ENCODE peak calls at places on chromosomes 16 and 17, in nine cellular contexts. U is right lobe of liver, Q is GM23338, I is ovary, C is psoas muscle, X is Peyer's patch, P is stomach, R is fibroblast of lung, Y is mesenchymal stem cell. D is an unnamed sample.

GRCh38 chr17:40431231-40431602 is 12.0 kb upstream of the IGFBP4 start:
- DNase-seq in U (no peak), Q (no peak), I (peak; percentile 4), C (no peak), X (no peak), P (no peak), R (no peak), Y (no peak), D (no peak)

GRCh38 chr17:75764711-75765421 is at the start of gene GALK1:
- DNase-seq in U (peak; percentile 81), Q (peak; percentile 79), I (peak; percentile 75), C (peak; percentile 84), X (peak; percentile 82), P (peak; percentile 79), R (peak; percentile 64), Y (peak; percentile 77), D (peak; percentile 64)

GRCh38 chr16:74709477-74709877 is 8.8 kb upstream of the MLKL start:
- DNase-seq in U (peak; percentile 87), Q (peak; percentile 88), I (peak; percentile 61), C (peak; percentile 88), X (peak; percentile 76), P (peak; percentile 88), R (peak; percentile 50), Y (peak; percentile 66), D (peak; percentile 67)

GRCh38 chr16:87435399-87436224 is 43.5 kb downstream of the MAP1LC3B start:
- DNase-seq in U (peak; percentile 55), Q (no peak), I (no peak), C (peak; percentile 42), X (no peak), P (no peak), R (peak; percentile 87), Y (peak; percentile 84), D (no peak)

GRCh38 chr17:18280766-18281165 is 20.3 kb downstream of the MIEF2 start:
- DNase-seq in U (no peak), Q (no peak), I (no peak), C (peak; percentile 19), X (no peak), P (no peak), R (no peak), Y (no peak), D (no peak)

GRCh38 chr16:12178251-12178990 is 201.9 kb downstream of the SNX29 start:
- DNase-seq in U (no peak), Q (no peak), I (peak; percentile 28), C (peak; percentile 56), X (no peak), P (no peak), R (peak; percentile 89), Y (peak; percentile 78), D (no peak)

GRCh38 chr17:37717627-37718382 is 27.1 kb downstream of the HNF1B start:
- DNase-seq in U (no peak), Q (no peak), I (no peak), C (no peak), X (no peak), P (no peak), R (peak; percentile 42), Y (no peak), D (no peak)

GRCh38 chr16:15928261-15929104 is 20.9 kb upstream of the ABCC1 start:
- DNase-seq in U (no peak), Q (no peak), I (no peak), C (no peak), X (peak; percentile 1), P (no peak), R (no peak), Y (no peak), D (no peak)

GRCh38 chr16:68065716-68066305 is 19.4 kb upstream of the NFATC3 start:
- DNase-seq in U (no peak), Q (no peak), I (no peak), C (no peak), X (peak; percentile 9), P (peak; percentile 15), R (peak; percentile 86), Y (peak; percentile 58), D (no peak)

GRCh38 chr16:82226327-82226726 is 56.3 kb upstream of the MPHOSPH6 start:
- DNase-seq in U (no peak), Q (no peak), I (no peak), C (no peak), X (no peak), P (no peak), R (no peak), Y (no peak), D (no peak)

GRCh38 chr17:5591966-5592365 is 7.7 kb upstream of the NLRP1 start:
- DNase-seq in U (no peak), Q (no peak), I (no peak), C (no peak), X (no peak), P (no peak), R (no peak), Y (no peak), D (no peak)

GRCh38 chr16:2250652-2251280 is 621 bp downstream of the ECI1 start:
- DNase-seq in U (no peak), Q (peak; percentile 47), I (no peak), C (peak; percentile 71), X (peak; percentile 35), P (peak; percentile 62), R (peak; percentile 22), Y (peak; percentile 34), D (peak; percentile 68)

GRCh38 chr17:49393491-49394255 is 21.0 kb downstream of the PHB1 start:
- DNase-seq in U (no peak), Q (no peak), I (no peak), C (no peak), X (no peak), P (no peak), R (no peak), Y (no peak), D (no peak)

DNA sequence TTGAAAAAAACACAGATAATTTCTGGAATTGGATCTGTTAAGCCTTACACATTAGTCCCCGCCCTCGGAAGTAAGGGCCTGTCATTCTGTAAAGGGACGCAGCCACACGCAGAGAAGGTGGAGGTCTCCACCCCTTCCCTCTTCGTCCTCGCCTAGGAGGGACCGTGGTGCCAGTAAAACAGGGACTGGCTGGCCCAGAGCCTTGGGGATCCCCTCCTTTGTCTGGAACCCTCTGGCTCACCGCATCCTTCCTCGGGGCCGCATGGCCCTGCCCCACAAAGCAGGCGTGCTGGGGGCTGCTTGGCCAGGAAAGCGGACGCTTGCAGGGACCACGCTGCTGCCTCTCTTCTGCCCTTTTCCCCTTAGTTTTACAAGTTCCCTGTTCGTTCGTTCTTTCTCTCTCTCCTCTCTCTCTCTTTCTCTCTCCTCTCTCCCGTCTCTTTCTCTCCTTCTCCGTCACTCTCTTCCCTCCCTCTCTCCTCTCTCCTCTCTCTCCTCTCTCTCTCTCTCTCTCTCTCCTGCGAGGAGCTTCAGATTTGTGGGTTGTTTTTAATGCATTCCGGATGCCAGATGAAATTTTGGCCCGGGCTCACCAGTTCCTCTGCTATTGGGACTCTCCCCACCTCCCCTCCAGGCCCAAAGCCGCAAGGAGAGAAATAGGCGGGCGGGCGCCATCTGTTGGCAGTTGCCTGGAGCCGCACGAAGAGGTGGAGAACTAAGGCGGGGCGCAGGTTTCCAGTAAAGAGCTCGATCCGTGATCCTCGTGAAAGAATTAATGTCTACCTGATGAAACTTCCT is 35.1 kb upstream of the CDRT4 start:
- DNase-seq in U (peak; percentile 81), Q (peak; percentile 97), I (peak; percentile 94), C (peak; percentile 96), X (peak; percentile 64), P (peak; percentile 80), R (peak; percentile 91), Y (peak; percentile 72), D (peak; percentile 44)
- H3K27ac ChIP-seq in U (no peak overlapping the region), Q (peak overlapping the region; percentile 80), I (peak overlapping the region; percentile 31), C (peak overlapping the region; percentile 54), X (peak overlapping the region; percentile 40), P (peak overlapping the region; percentile 51), R (peak overlapping the region; percentile 63), Y (no peak overlapping the region), D (no peak overlapping the region)

GRCh38 chr17:74431568-74432483 is at the start of gene GPRC5C:
- DNase-seq in U (peak; percentile 96), Q (peak; percentile 88), I (peak; percentile 90), C (peak; percentile 87), X (peak; percentile 42), P (peak; percentile 95), R (peak; percentile 46), Y (peak; percentile 57), D (no peak)
- H3K4me3 ChIP-seq in U (peak within 1 kb of the TSS; percentile 72), Q (peak within 1 kb of the TSS; percentile 87), I (peak within 1 kb of the TSS; percentile 52), C (peak within 1 kb of the TSS; percentile 90), X (peak within 1 kb of the TSS; percentile 57), P (peak within 1 kb of the TSS; percentile 78), R (peak within 1 kb of the TSS; percentile 10), Y (peak within 1 kb of the TSS; percentile 77), D (no peak within 1 kb of the TSS)

GRCh38 chr16:85140455-85141012 is 28.3 kb upstream of the CIBAR2 start:
- DNase-seq in U (no peak), Q (no peak), I (no peak), C (no peak), X (no peak), P (no peak), R (no peak), Y (no peak), D (no peak)
- H3K27ac ChIP-seq in U (no peak overlapping the region), Q (no peak overlapping the region), I (no peak overlapping the region), C (no peak overlapping the region), X (no peak overlapping the region), P (no peak overlapping the region), R (no peak overlapping the region), Y (no peak overlapping the region), D (no peak overlapping the region)

GRCh38 chr17:78253946-78254672 is 22.7 kb downstream of the TMEM235 start:
- DNase-seq in U (peak; percentile 89), Q (peak; percentile 97), I (peak; percentile 77), C (peak; percentile 93), X (peak; percentile 85), P (peak; percentile 88), R (peak; percentile 79), Y (peak; percentile 87), D (peak; percentile 81)
- H3K4me3 ChIP-seq in U (peak overlapping the region; percentile 96), Q (peak overlapping the region; percentile 89), I (peak overlapping the region; percentile 100), C (peak overlapping the region; percentile 100), X (peak overlapping the region; percentile 85), P (peak overlapping the region; percentile 78), R (peak overlapping the region; percentile 87), Y (peak overlapping the region; percentile 92), D (peak overlapping the region; percentile 69)

DNA sequence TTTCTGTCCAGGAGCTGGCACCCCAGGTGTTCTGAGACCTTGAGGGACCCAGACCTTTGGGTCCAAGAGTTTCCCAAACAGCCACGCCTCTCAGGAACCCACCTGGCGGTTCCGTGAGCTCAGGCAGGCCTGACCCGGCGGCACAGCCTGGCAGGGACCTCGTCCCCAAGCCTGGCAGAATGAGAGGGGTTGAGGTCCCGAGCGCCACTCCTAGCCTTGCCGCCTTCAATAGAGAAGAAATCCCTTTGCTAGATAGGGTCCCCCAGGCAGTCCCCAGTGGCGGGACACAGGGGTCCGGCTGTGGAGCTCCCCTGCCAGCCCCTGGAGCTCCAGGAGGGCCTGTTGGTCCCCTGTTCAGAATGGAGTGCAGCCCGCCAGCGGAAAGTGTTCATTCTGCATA is 10.5 kb upstream of the CLEC18A start:
- DNase-seq in U (no peak), Q (no peak), I (no peak), C (no peak), X (peak; percentile 6), P (no peak), R (no peak), Y (no peak), D (no peak)
- H3K27ac ChIP-seq in U (peak overlapping the region; percentile 76), Q (no peak overlapping the region), I (no peak overlapping the region), C (no peak overlapping the region), X (no peak overlapping the region), P (no peak overlapping the region), R (no peak overlapping the region), Y (no peak overlapping the region), D (no peak overlapping the region)